ENCODE peak calls at places on chromosome 18, in four cellular contexts. C, R, N and V are unnamed samples.

GRCh38 chr18:48613589-48613988 is 74.8 kb downstream of the CTIF start:
- DNase-seq in C (no peak), R (peak; percentile 88), N (peak; percentile 75), V (peak; percentile 15)

GRCh38 chr18:38241736-38242135 is 676.1 kb upstream of the CELF4 start:
- DNase-seq in C (no peak), R (no peak), N (no peak), V (no peak)

GRCh38 chr18:48814490-48815181 is 136.1 kb downstream of the SMAD7 start:
- DNase-seq in C (no peak), R (peak; percentile 44), N (peak; percentile 10), V (peak; percentile 6)

GRCh38 chr18:41457730-41458129 is 497.3 kb upstream of the PIK3C3 start:
- DNase-seq in C (no peak), R (no peak), N (no peak), V (no peak)

GRCh38 chr18:69102959-69103358 is 297.7 kb upstream of the DOK6 start:
- DNase-seq in C (no peak), R (no peak), N (no peak), V (no peak)

GRCh38 chr18:61606068-61606660 is 272.9 kb downstream of the CDH20 start:
- DNase-seq in C (no peak), R (peak; percentile 74), N (peak; percentile 81), V (peak; percentile 53)

GRCh38 chr18:79581911-79582310 is 97.7 kb upstream of the CTDP1 start:
- DNase-seq in C (no peak), R (no peak), N (peak; percentile 28), V (no peak)

GRCh38 chr18:5456577-5457466 is 87.0 kb downstream of the EPB41L3 start:
- DNase-seq in C (no peak), R (peak; percentile 66), N (peak; percentile 48), V (peak; percentile 47)

GRCh38 chr18:56890632-56891031 is 239.5 kb downstream of the WDR7 start:
- DNase-seq in C (no peak), R (no peak), N (no peak), V (no peak)

GRCh38 chr18:33761363-33761762 is 183.3 kb downstream of the ASXL3 start:
- DNase-seq in C (no peak), R (no peak), N (no peak), V (peak; percentile 16)

GRCh38 chr18:46407471-46408166 is 249.4 kb downstream of the LOXHD1 start:
- DNase-seq in C (no peak), R (no peak), N (peak; percentile 7), V (no peak)

GRCh38 chr18:43525149-43525548 is 247.9 kb upstream of the SYT4 start:
- DNase-seq in C (no peak), R (no peak), N (no peak), V (no peak)

GRCh38 chr18:28584726-28585125 is 407.8 kb upstream of the CDH2 start:
- DNase-seq in C (no peak), R (no peak), N (no peak), V (no peak)

GRCh38 chr18:48949606-48950535 is 894 bp downstream of the SMAD7 start:
- DNase-seq in C (peak; percentile 46), R (no peak), N (peak; percentile 82), V (no peak)

GRCh38 chr18:39463986-39464385 is 1898.4 kb upstream of the CELF4 start:
- DNase-seq in C (no peak), R (no peak), N (no peak), V (no peak)

DNA sequence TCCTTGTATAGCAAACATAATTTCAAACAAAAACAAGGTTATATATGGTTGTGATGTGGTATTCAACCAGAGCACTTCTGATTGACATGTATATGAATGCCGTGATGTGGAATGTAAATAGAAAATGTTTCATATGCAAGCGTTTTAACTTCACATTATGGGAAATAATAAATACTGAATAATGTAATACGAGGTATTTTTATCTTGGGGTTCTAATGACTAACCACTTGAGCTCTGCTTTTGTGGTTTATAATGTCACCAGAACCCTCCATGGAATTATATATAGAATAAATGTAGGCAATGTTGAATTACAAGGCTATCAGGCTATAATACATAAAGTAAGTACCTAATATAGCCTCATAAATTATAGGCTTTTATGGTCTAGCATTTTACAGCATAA is 72.4 kb downstream of the ZNF521 start:
- DNase-seq in C (no peak), R (no peak), N (no peak), V (no peak)
- H3K4me1 ChIP-seq in C (no peaks in the 10 kb centered on the region), R (no peaks in the 10 kb centered on the region), N (no peaks in the 10 kb centered on the region), V (peaks cover 6% of the 10 kb centered on the region)

GRCh38 chr18:51236225-51236624 is 38.7 kb upstream of the MEX3C start:
- DNase-seq in C (peak; percentile 68), R (no peak), N (no peak), V (peak; percentile 51)
- H3K4me1 ChIP-seq in C (peaks cover 18% of the 10 kb centered on the region), R (no peaks in the 10 kb centered on the region), N (no peaks in the 10 kb centered on the region), V (no peaks in the 10 kb centered on the region)

GRCh38 chr18:77071061-77071460 is 61.5 kb downstream of the MBP start:
- DNase-seq in C (no peak), R (no peak), N (no peak), V (no peak)

GRCh38 chr18:77071711-77072292 is 60.8 kb downstream of the MBP start:
- DNase-seq in C (no peak), R (peak; percentile 83), N (no peak), V (no peak)

GRCh38 chr18:77069931-77070330 is 62.7 kb downstream of the MBP start:
- DNase-seq in C (no peak), R (no peak), N (no peak), V (no peak)

GRCh38 chr18:77069482-77069881 is 63.1 kb downstream of the MBP start:
- DNase-seq in C (no peak), R (no peak), N (no peak), V (no peak)

DNA sequence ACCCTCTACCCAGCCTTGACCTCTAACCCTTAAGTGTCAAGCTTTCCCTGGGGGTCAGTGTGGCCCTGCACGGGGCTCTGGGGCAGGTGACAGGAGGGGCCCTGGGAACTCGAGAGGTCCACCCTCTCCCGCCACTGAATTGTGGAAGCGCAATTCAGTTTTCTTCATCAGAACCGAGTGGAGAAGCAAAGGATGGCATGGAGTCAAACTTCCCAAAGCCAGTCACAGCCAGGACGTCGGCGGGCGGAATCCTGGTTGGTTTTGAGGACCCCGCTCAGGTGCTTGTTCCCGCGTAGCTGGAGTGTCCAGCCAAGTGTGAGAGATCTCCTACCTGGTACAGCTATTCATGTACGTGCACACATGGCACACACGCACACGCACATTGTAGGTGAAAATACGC is 62.0 kb downstream of the MBP start:
- DNase-seq in C (no peak), R (no peak), N (no peak), V (no peak)
- H3K4me1 ChIP-seq in C (no peaks in the 10 kb centered on the region), R (peaks cover 3% of the 10 kb centered on the region), N (peaks cover 9% of the 10 kb centered on the region), V (peaks cover 37% of the 10 kb centered on the region)

DNA sequence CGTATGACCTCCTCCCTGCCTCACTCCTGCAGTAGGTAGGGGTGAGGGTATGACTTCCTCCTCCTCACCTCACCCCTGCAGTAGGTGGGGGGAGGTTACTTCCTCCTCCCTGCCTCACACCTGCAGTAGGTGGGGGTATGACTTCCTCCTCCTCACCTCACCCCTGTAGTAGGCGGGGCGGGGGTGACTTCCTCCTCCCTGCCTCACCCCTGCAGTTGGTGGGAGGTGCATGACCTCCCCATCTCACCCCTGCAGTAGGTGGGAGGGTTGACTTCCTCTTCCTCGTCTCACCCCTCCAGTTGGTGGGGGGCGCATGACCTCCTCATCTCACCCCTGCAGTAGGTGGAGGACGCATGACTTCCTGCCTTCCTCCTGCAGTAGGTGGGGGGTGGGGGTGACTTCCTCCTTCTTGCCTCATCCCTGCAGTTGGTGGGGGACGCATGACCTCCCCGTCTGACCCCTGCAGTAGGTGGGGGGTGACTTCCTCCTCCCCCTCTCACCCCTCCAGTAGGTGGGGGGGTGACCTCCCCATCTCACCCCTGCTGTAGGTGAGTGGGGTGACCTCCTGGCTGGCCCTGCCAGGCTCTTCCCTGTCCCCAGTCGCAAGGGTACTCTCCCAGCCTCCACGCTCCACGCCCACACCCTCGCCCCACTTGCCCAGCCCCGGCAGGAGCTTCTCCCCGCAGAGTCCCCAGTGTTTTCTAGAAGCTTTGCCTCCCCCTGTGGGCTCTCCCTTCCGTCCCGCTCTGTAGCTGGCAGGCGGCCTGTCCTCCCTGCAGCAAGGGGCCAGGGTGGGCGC is 39.3 kb downstream of the TSHZ1 start:
- DNase-seq in C (no peak), R (no peak), N (no peak), V (no peak)
- H3K4me1 ChIP-seq in C (no peaks in the 10 kb centered on the region), R (no peaks in the 10 kb centered on the region), N (peaks cover 19% of the 10 kb centered on the region), V (peaks cover 29% of the 10 kb centered on the region)

DNA sequence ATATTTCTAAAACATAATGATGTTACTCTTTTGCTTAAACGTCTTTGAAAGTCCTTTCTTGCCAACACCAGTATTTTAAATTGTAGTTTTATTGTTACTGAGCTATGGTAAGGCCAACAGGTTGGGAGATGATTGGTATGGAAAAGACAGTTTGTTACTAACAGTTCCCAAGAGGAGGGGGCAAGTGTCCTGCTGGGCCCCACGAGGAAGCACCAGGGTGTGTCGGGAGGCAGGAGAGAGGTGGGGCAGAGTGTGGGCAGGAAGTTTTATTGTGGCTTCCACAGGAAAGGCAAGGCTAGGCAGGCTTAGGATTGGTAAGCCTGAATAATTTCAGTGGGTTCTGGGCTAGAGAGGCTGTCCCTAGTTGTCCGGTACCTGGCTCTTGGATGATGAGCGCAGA is 134.3 kb downstream of the SOCS6 start:
- DNase-seq in C (no peak), R (no peak), N (no peak), V (no peak)
- H3K4me1 ChIP-seq in C (peaks cover 20% of the 10 kb centered on the region), R (no peaks in the 10 kb centered on the region), N (peaks cover 7% of the 10 kb centered on the region), V (peaks cover 26% of the 10 kb centered on the region)

GRCh38 chr18:58202406-58202730 is 158.3 kb downstream of the NEDD4L start:
- DNase-seq in C (no peak), R (no peak), N (peak; percentile 69), V (no peak)

GRCh38 chr18:58208207-58208944 is 164.3 kb downstream of the NEDD4L start:
- DNase-seq in C (no peak), R (no peak), N (no peak), V (no peak)

GRCh38 chr18:58205087-58205779 is 161.2 kb downstream of the NEDD4L start:
- DNase-seq in C (no peak), R (no peak), N (no peak), V (peak; percentile 71)

GRCh38 chr18:58207520-58208152 is 163.6 kb downstream of the NEDD4L start:
- DNase-seq in C (no peak), R (no peak), N (no peak), V (no peak)

DNA sequence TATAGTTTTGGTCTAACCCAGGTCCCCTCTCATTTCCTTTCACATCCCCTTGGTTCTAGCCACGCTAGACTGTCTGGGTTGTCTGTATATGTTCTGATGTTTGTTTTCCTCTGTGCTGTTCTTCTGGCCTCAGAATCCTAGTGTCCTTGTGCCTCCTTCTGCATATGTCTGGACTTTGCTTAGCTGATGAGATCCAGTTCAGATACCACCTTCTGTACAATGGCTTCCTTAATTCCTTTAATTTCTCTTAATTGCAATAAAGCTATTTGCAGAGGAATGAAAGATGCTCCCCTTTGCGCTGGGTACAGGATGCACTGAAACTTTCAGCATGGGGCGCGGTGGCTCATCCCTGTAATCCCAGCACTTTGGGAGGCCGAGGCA is 161.7 kb downstream of the NEDD4L start:
- DNase-seq in C (no peak), R (no peak), N (no peak), V (peak; percentile 3)
- H3K4me1 ChIP-seq in C (peaks cover 1% of the 10 kb centered on the region), R (no peaks in the 10 kb centered on the region), N (peaks cover 20% of the 10 kb centered on the region), V (peaks cover 14% of the 10 kb centered on the region)

GRCh38 chr18:22607284-22607635 is 189.5 kb upstream of the CTAGE1 start:
- DNase-seq in C (no peak), R (no peak), N (no peak), V (no peak)

GRCh38 chr18:22604390-22604985 is 186.8 kb upstream of the CTAGE1 start:
- DNase-seq in C (no peak), R (peak; percentile 80), N (peak; percentile 93), V (peak; percentile 81)

GRCh38 chr18:22604986-22605421 is 187.3 kb upstream of the CTAGE1 start:
- DNase-seq in C (no peak), R (no peak), N (no peak), V (peak; percentile 63)

GRCh38 chr18:22606563-22607283 is 189.0 kb upstream of the CTAGE1 start:
- DNase-seq in C (no peak), R (no peak), N (peak; percentile 54), V (no peak)

GRCh38 chr18:22605736-22606135 is 188.0 kb upstream of the CTAGE1 start:
- DNase-seq in C (no peak), R (no peak), N (no peak), V (no peak)
- H3K4me1 ChIP-seq in C (no peaks in the 10 kb centered on the region), R (no peaks in the 10 kb centered on the region), N (peaks cover 3% of the 10 kb centered on the region), V (peaks cover 6% of the 10 kb centered on the region)